ENCODE peak calls at places on chromosomes 5 and 9, in nine cellular contexts. U is NCI-H1092; G is central memory CD4-positive, alpha-beta T cell; N is CD4-positive, alpha-beta T cell; B is left lobe of liver; O is immature natural killer cell; Q is GM23248; R is activated T-helper 9 cell treated with anti-CD3 and anti-CD28 coated beads, Interleukin-2, amount 50 U/mL, for 16 hours; H is BJ. F is an unnamed sample.

GRCh38 chr9:27065288-27065687 is 43.7 kb upstream of the TEK start:
- DNase-seq in U (no peak), G (no peak), N (no peak), B (no peak), O (no peak), Q (no peak), R (no peak), H (no peak), F (no peak)

GRCh38 chr5:160492565-160492964 is 70.9 kb downstream of the PTTG1 start:
- DNase-seq in U (no peak), G (no peak), N (no peak), B (no peak), O (no peak), Q (peak), R (no peak), H (no peak), F (no peak)

GRCh38 chr9:27888661-27889295 is 315.5 kb upstream of the C9orf72 start:
- DNase-seq in U (no peak), G (no peak), N (no peak), B (peak), O (no peak), Q (peak), R (no peak), H (no peak), F (no peak)

GRCh38 chr9:16221350-16221749 is 649.1 kb downstream of the BNC2 start:
- DNase-seq in U (peak), G (no peak), N (no peak), B (no peak), O (no peak), Q (no peak), R (no peak), H (no peak), F (peak)

GRCh38 chr9:24738421-24738961 is 192.8 kb upstream of the IZUMO3 start:
- DNase-seq in U (no peak), G (no peak), N (no peak), B (no peak), O (no peak), Q (no peak), R (no peak), H (no peak), F (no peak)

GRCh38 chr9:76652894-76653293 is 111.3 kb upstream of the PCA3 start:
- DNase-seq in U (no peak), G (no peak), N (no peak), B (no peak), O (no peak), Q (no peak), R (no peak), H (no peak), F (no peak)

GRCh38 chr5:177241768-177242167 is 61.8 kb downstream of the RAB24 start:
- DNase-seq in U (no peak), G (no peak), N (no peak), B (no peak), O (no peak), Q (no peak), R (no peak), H (no peak), F (no peak)

GRCh38 chr5:18745591-18745987 is 1111.3 kb downstream of the TAF11L14 start:
- DNase-seq in U (no peak), G (no peak), N (no peak), B (peak), O (no peak), Q (no peak), R (no peak), H (no peak), F (peak)

GRCh38 chr9:16868706-16869105 is 1.8 kb downstream of the BNC2 start:
- DNase-seq in U (no peak), G (no peak), N (no peak), B (no peak), O (no peak), Q (peak), R (no peak), H (no peak), F (no peak)

GRCh38 chr5:38845555-38846378 is at the start of gene OSMR:
- DNase-seq in U (no peak), G (no peak), N (no peak), B (peak), O (no peak), Q (peak), R (no peak), H (peak), F (peak)

GRCh38 chr5:72151169-72151568 is 43.9 kb downstream of the MAP1B start:
- DNase-seq in U (no peak), G (no peak), N (no peak), B (no peak), O (no peak), Q (no peak), R (no peak), H (no peak), F (no peak)

GRCh38 chr5:96509721-96510383 is 76.8 kb upstream of the PCSK1 start:
- DNase-seq in U (no peak), G (no peak), N (no peak), B (no peak), O (no peak), Q (peak), R (no peak), H (peak), F (no peak)

GRCh38 chr5:23234153-23234729 is 273.2 kb upstream of the PRDM9 start:
- DNase-seq in U (no peak), G (no peak), N (no peak), B (no peak), O (no peak), Q (no peak), R (no peak), H (no peak), F (no peak)

GRCh38 chr5:38249286-38249685 is 9.1 kb upstream of the EGFLAM start:
- DNase-seq in U (no peak), G (no peak), N (no peak), B (no peak), O (no peak), Q (peak), R (no peak), H (no peak), F (no peak)